ENCODE peak calls at places on chromosomes 1 and 21, in eight cellular contexts. O is body of pancreas, T is A549, A is breast epithelium, U is stomach, H is prostate gland, Z is Peyer's patch, X is ovary. K is an unnamed sample.

GRCh38 chr1:151370211-151370911 is 2.1 kb downstream of the SELENBP1 start:
- DNase-seq in A (no peak), X (peak), U (peak), T (no peak), Z (no peak), O (no peak), H (no peak), K (no peak)

GRCh38 chr21:38930838-38931237 is 125.1 kb downstream of the ETS2 start:
- DNase-seq in X (no peak), H (no peak), Z (peak), A (no peak), T (no peak), O (no peak), U (no peak), K (no peak)

GRCh38 chr1:43267291-43267805 is 2.4 kb upstream of the TMEM125 start:
- DNase-seq in U (peak), X (no peak), O (no peak), A (no peak), Z (peak), T (no peak), H (no peak), K (peak)

GRCh38 chr1:201945863-201946223 is 505 bp downstream of the LMOD1 start:
- DNase-seq in O (no peak), Z (no peak), A (no peak), U (no peak), T (no peak), H (no peak), X (no peak), K (no peak)

GRCh38 chr1:211490821-211491415 is 1.0 kb downstream of the RD3 start:
- DNase-seq in T (no peak), A (no peak), X (no peak), U (no peak), H (no peak), O (no peak), Z (no peak), K (no peak)

GRCh38 chr1:167173516-167174184 is 47.0 kb upstream of the POU2F1 start:
- DNase-seq in X (no peak), A (no peak), U (no peak), T (no peak), Z (no peak), H (no peak), O (no peak), K (no peak)

GRCh38 chr1:103125219-103125618 is 16.9 kb upstream of the COL11A1 start:
- DNase-seq in X (no peak), A (no peak), U (no peak), Z (no peak), O (no peak), T (no peak), H (no peak), K (no peak)

GRCh38 chr1:41890841-41891311 is 27.8 kb downstream of the HIVEP3 start:
- DNase-seq in U (peak), Z (no peak), H (peak), X (no peak), O (peak), A (peak), T (no peak), K (no peak)

GRCh38 chr1:21842606-21843162 is 30.6 kb downstream of the LDLRAD2 start:
- DNase-seq in O (no peak), U (no peak), H (no peak), X (no peak), T (no peak), Z (no peak), A (no peak), K (no peak)

GRCh38 chr1:97738270-97738669 is 182.6 kb downstream of the DPYD start:
- DNase-seq in X (no peak), O (no peak), U (no peak), T (no peak), H (no peak), A (no peak), Z (no peak), K (no peak)

GRCh38 chr1:58768332-58768731 is 15.5 kb downstream of the JUN start:
- DNase-seq in O (no peak), U (no peak), H (no peak), X (no peak), A (no peak), T (no peak), Z (no peak), K (no peak)

GRCh38 chr1:229298887-229299503 is 28.1 kb downstream of the RAB4A start:
- DNase-seq in T (no peak), X (no peak), A (no peak), H (no peak), Z (no peak), O (no peak), U (no peak), K (no peak)

GRCh38 chr1:16617101-16617727 is 3.9 kb upstream of the NBPF1 start:
- DNase-seq in O (peak), X (peak), T (no peak), H (no peak), Z (peak), U (peak), A (peak), K (no peak)

GRCh38 chr1:183515002-183515689 is 42.8 kb downstream of the SMG7 start:
- DNase-seq in T (peak), O (no peak), X (no peak), U (no peak), A (no peak), Z (no peak), H (no peak), K (no peak)

GRCh38 chr21:15210235-15210678 is 145.5 kb upstream of the NRIP1 start:
- DNase-seq in Z (peak), U (peak), O (peak), A (no peak), H (no peak), T (peak), X (no peak), K (no peak)

GRCh38 chr1:204327359-204327758 is 32.4 kb downstream of the PLEKHA6 start:
- DNase-seq in U (no peak), H (no peak), T (no peak), Z (no peak), A (no peak), X (no peak), O (no peak), K (no peak)

GRCh38 chr1:61337981-61338848 is 255.9 kb downstream of the NFIA start:
- DNase-seq in T (peak), H (peak), X (peak), O (peak), U (peak), A (peak), Z (peak), K (peak)

GRCh38 chr21:17925000-17925610 is 105.9 kb upstream of the C21orf91 start:
- DNase-seq in H (peak), O (peak), U (peak), Z (peak), T (peak), A (no peak), X (no peak), K (peak)

GRCh38 chr1:203682401-203683383 is 56.1 kb downstream of the ATP2B4 start:
- DNase-seq in U (no peak), H (no peak), A (no peak), T (no peak), X (no peak), Z (peak), O (no peak), K (peak)

GRCh38 chr21:36893581-36893980 is 72.9 kb downstream of the HLCS start:
- DNase-seq in X (no peak), A (no peak), O (no peak), T (no peak), H (no peak), Z (no peak), U (no peak), K (no peak)

GRCh38 chr1:29569971-29570634 is 333.8 kb downstream of the PTPRU start:
- DNase-seq in X (no peak), U (peak), H (no peak), Z (no peak), T (peak), A (no peak), O (no peak), K (no peak)

GRCh38 chr1:112496290-112496689 is 12.5 kb upstream of the WNT2B start:
- DNase-seq in U (no peak), X (no peak), T (no peak), H (no peak), Z (no peak), A (no peak), O (no peak), K (no peak)

GRCh38 chr1:29836626-29837305 is 600.4 kb downstream of the PTPRU start:
- DNase-seq in A (no peak), X (no peak), H (no peak), T (no peak), Z (no peak), U (no peak), O (no peak), K (no peak)

GRCh38 chr1:165443539-165444289 is 1.2 kb downstream of the RXRG start:
- DNase-seq in T (no peak), Z (no peak), O (no peak), H (no peak), U (no peak), X (no peak), A (no peak), K (peak)

GRCh38 chr1:195345149-195345548 is 1263.1 kb downstream of the KCNT2 start:
- DNase-seq in H (no peak), O (no peak), T (no peak), U (no peak), Z (no peak), X (no peak), A (no peak), K (no peak)

GRCh38 chr1:209455133-209455532 is 128.4 kb upstream of the CAMK1G start:
- DNase-seq in U (no peak), A (no peak), O (no peak), Z (no peak), T (no peak), X (no peak), H (no peak), K (no peak)

GRCh38 chr21:26844258-26845065 is 747 bp downstream of the ADAMTS1 start:
- DNase-seq in A (no peak), U (no peak), X (peak), O (peak), T (no peak), H (peak), Z (no peak), K (peak)

GRCh38 chr21:15301014-15301413 is 236.2 kb upstream of the NRIP1 start:
- DNase-seq in X (no peak), Z (no peak), U (no peak), O (no peak), H (no peak), T (no peak), A (no peak), K (no peak)

GRCh38 chr1:238063454-238063853 is 172.7 kb upstream of the ZP4 start:
- DNase-seq in O (peak), U (no peak), H (no peak), X (no peak), Z (no peak), A (no peak), T (no peak), K (no peak)

GRCh38 chr1:210650403-210650802 is 321.7 kb downstream of the HHAT start:
- DNase-seq in Z (no peak), H (no peak), O (no peak), A (no peak), T (no peak), X (no peak), U (no peak), K (no peak)

GRCh38 chr1:66542314-66542713 is 8.4 kb downstream of the SGIP1 start:
- DNase-seq in T (no peak), X (no peak), H (no peak), A (no peak), Z (no peak), O (no peak), U (no peak), K (no peak)

GRCh38 chr1:45327644-45328515 is 1.2 kb downstream of the HPDL start:
- DNase-seq in U (no peak), X (no peak), T (no peak), H (no peak), Z (no peak), A (no peak), O (no peak), K (no peak)

GRCh38 chr1:83113686-83114085 is 885.2 kb downstream of the TTLL7 start:
- DNase-seq in T (no peak), A (no peak), Z (no peak), O (no peak), X (no peak), H (no peak), U (no peak), K (no peak)

GRCh38 chr1:167629681-167630567 is at the start of gene RCSD1:
- DNase-seq in Z (peak), T (no peak), O (no peak), H (no peak), U (peak), A (no peak), X (no peak), K (peak)

GRCh38 chr21:32666258-32666657 is 54.1 kb upstream of the CFAP298 start:
- DNase-seq in U (no peak), Z (no peak), X (no peak), O (no peak), A (no peak), T (no peak), H (no peak), K (no peak)

GRCh38 chr1:208747979-208748378 is 503.8 kb upstream of the PLXNA2 start:
- DNase-seq in A (no peak), X (no peak), U (no peak), O (no peak), T (no peak), H (no peak), Z (no peak), K (no peak)

GRCh38 chr1:31368611-31369107 is 4.2 kb downstream of the FABP3 start:
- DNase-seq in Z (peak), T (no peak), X (peak), U (peak), O (no peak), A (no peak), H (no peak), K (peak)

GRCh38 chr1:23533288-23534130 is 2.5 kb upstream of the E2F2 start:
- DNase-seq in O (no peak), T (no peak), U (no peak), X (no peak), H (no peak), A (no peak), Z (no peak), K (no peak)

GRCh38 chr1:23531695-23532094 is 662 bp upstream of the E2F2 start:
- DNase-seq in X (no peak), U (no peak), H (no peak), O (no peak), Z (no peak), T (no peak), A (no peak), K (no peak)

GRCh38 chr1:23529146-23530088 is 1.6 kb downstream of the E2F2 start:
- DNase-seq in U (no peak), T (no peak), X (no peak), O (no peak), A (no peak), Z (peak), H (no peak), K (peak)

GRCh38 chr1:23530089-23530749 is 814 bp downstream of the E2F2 start:
- DNase-seq in X (no peak), H (no peak), U (no peak), Z (no peak), O (no peak), T (no peak), A (no peak), K (no peak)

DNA sequence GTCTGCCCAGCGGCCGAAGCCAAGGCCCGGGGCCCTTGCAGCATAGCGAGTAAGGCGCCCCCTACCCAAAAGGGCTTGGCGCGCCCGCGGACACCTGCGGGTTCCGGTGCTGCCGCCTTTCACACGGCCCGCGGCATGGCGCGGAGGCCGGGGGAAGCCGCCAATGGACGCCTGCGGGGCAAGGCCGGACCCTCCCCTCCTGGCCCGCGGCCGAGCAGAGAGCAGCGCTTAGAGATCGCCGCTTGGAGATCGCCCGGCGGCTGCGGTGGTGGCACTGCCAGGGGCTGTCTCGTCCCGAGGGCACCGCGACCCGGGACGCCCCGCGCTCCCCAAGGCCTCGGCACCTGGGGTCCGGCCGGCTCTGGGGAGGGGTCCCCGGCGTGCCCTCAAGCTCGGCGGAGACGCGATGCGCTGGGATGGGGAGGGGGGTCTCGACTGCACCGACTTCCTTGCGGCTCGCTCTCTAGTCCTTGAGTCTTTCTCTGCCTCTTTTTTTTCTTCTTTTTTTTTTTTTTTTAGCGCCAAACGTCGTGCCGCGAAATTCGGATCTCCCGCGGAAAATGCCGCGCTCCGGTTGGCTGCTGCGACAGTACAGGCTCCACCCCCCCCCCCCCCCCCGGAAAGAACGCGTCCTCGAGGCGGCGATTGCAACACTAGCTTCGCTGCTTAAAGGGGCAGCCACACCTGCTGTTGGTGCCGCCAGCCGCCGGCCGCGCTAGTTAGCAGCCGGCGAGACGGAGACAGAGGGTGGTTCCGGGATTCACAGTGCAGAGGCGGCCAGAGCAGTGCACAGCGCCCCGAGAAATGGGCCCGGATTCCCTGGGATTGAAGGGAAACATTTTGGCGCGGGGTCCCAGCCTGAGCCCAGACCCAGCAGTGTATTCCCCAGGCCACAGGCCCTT is at the start of gene E2F2:
- DNase-seq in X (peak), O (peak), H (peak), T (peak), U (peak), Z (peak), A (peak), K (peak)
- TF ChIP-seq POLR2A in X (no peak), O (peak), H (peak), T (peak), U (no peak), Z (peak), A (no peak), K (no peak)

GRCh38 chr1:64038965-64039926 is 164.2 kb upstream of the UBE2U start:
- DNase-seq in Z (no peak), O (peak), A (no peak), U (peak), X (no peak), T (peak), H (peak), K (peak)

GRCh38 chr1:64043328-64043727 is 160.1 kb upstream of the UBE2U start:
- DNase-seq in H (no peak), U (no peak), X (no peak), A (no peak), T (no peak), Z (no peak), O (no peak), K (no peak)

GRCh38 chr1:64041366-64042131 is 161.9 kb upstream of the UBE2U start:
- DNase-seq in T (no peak), A (no peak), X (no peak), Z (no peak), H (no peak), U (no peak), O (no peak), K (no peak)

GRCh38 chr1:64043976-64044375 is 159.4 kb upstream of the UBE2U start:
- DNase-seq in T (no peak), U (no peak), Z (no peak), H (no peak), X (no peak), A (no peak), O (no peak), K (no peak)

DNA sequence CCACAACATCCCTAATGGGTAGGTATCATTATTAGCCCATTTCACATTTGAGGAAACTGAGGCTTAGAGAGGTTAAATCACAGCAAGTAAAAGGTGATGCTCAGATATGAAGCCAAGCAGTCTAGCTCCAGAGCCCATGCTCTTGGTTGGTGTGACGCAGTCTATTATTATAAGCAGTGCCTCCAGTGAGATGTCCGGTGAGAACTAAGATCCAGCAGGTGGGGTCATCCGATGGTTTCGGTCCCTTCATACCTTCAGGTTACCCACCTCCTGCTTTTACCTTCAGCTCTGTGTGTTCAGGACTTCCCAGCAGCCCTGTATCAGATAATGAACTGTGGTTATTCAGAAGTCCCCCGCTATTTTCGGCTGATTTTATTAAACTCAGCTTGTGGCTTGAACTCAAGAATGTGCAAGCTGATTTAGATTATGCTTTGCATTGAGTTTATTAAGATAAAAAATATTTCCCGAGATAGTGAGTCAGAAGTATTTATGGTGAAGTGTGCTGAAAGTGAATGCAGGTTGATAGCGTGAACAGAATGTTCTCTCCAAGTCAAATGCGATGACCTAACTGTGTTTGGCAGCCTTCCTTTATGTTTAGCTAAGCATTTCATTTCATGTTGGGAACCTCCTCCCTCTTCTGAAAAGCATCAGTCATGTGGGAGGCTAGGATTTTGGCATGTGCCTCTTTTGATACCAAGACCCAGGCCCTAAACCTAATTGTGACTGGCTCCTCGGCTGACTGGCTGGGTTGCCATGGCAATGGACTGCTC is 160.9 kb upstream of the UBE2U start:
- DNase-seq in T (no peak), U (peak), H (peak), Z (no peak), O (peak), X (no peak), A (no peak), K (peak)
- H3K4me3 ChIP-seq in T (no peak), U (no peak), H (no peak), Z (no peak), O (no peak), X (no peak), A (no peak), K (no peak)

GRCh38 chr1:27603962-27604578 is at the start of gene AHDC1:
- DNase-seq in Z (peak), A (peak), H (peak), X (peak), T (peak), U (peak), O (peak), K (peak)

GRCh38 chr1:27601771-27602509 is 2.0 kb downstream of the AHDC1 start:
- DNase-seq in H (peak), U (peak), A (no peak), Z (no peak), T (no peak), O (peak), X (peak), K (no peak)

GRCh38 chr1:27601321-27601770 is 2.6 kb downstream of the AHDC1 start:
- DNase-seq in X (no peak), H (no peak), O (no peak), U (no peak), A (no peak), T (no peak), Z (no peak), K (no peak)

GRCh38 chr1:27603320-27603961 is 503 bp downstream of the AHDC1 start:
- DNase-seq in A (no peak), X (peak), O (peak), Z (peak), U (peak), H (peak), T (peak), K (no peak)

GRCh38 chr1:27602510-27603319 is 1.2 kb downstream of the AHDC1 start:
- DNase-seq in X (peak), T (peak), Z (peak), A (peak), U (peak), H (peak), O (peak), K (no peak)
- TF ChIP-seq POLR2A in X (no peak), T (no peak), Z (no peak), A (no peak), U (no peak), H (no peak), O (no peak), K (no peak)

GRCh38 chr1:174219606-174220370 is 60.5 kb downstream of the RABGAP1L start:
- DNase-seq in U (no peak), X (no peak), T (no peak), A (no peak), H (no peak), Z (no peak), O (no peak), K (no peak)
- H3K4me3 ChIP-seq in U (no peak), X (no peak), T (no peak), A (no peak), H (no peak), Z (no peak), O (no peak), K (no peak)